ENCODE peak calls at places on chromosomes 2 and 18, in five cellular contexts. O, J, D, U and X are unnamed samples.
A peak's percentile ranks its signal among the peaks of the same experiment; 100 is the strongest.

GRCh38 chr2:96136123-96136720 is 2.1 kb downstream of the ASTL start:
- DNase-seq in O (no peak), J (no peak), D (no peak), U (peak; percentile 47), X (no peak)

GRCh38 chr18:77114564-77115391 is 17.8 kb downstream of the MBP start:
- DNase-seq in O (no peak), J (peak; percentile 100), D (peak; percentile 82), U (peak; percentile 91), X (no peak)

GRCh38 chr2:47905454-47906260 is 641 bp downstream of the FBXO11 start:
- DNase-seq in O (peak; percentile 49), J (no peak), D (peak; percentile 65), U (peak; percentile 86), X (peak; percentile 55)

GRCh38 chr2:225354281-225354774 is 45.2 kb upstream of the NYAP2 start:
- DNase-seq in O (no peak), J (no peak), D (no peak), U (no peak), X (no peak)

GRCh38 chr2:232476045-232476444 is 11.6 kb downstream of the ECEL1 start:
- DNase-seq in O (no peak), J (no peak), D (no peak), U (no peak), X (no peak)

GRCh38 chr2:207600211-207600610 is 25.0 kb downstream of the METTL21A start:
- DNase-seq in O (no peak), J (no peak), D (no peak), U (no peak), X (no peak)

GRCh38 chr18:63285332-63285731 is 34.2 kb downstream of the BCL2 start:
- DNase-seq in O (no peak), J (no peak), D (no peak), U (no peak), X (no peak)

GRCh38 chr2:229124126-229124525 is 147.0 kb downstream of the PID1 start:
- DNase-seq in O (no peak), J (no peak), D (no peak), U (no peak), X (no peak)

GRCh38 chr2:12694990-12695774 is 21.6 kb upstream of the TRIB2 start:
- DNase-seq in O (no peak), J (no peak), D (no peak), U (no peak), X (no peak)

GRCh38 chr2:213188971-213189899 is 37.8 kb upstream of the IKZF2 start:
- DNase-seq in O (no peak), J (no peak), D (peak; percentile 47), U (no peak), X (no peak)

GRCh38 chr2:26039603-26040367 is 5.9 kb downstream of the RAB10 start:
- DNase-seq in O (no peak), J (no peak), D (no peak), U (no peak), X (no peak)

GRCh38 chr2:197159681-197160211 is 150.8 kb downstream of the ANKRD44 start:
- DNase-seq in O (no peak), J (peak; percentile 79), D (no peak), U (no peak), X (no peak)

GRCh38 chr18:64131314-64131713 is 17.6 kb downstream of the LINC00305 start:
- DNase-seq in O (no peak), J (no peak), D (no peak), U (no peak), X (no peak)

DNA sequence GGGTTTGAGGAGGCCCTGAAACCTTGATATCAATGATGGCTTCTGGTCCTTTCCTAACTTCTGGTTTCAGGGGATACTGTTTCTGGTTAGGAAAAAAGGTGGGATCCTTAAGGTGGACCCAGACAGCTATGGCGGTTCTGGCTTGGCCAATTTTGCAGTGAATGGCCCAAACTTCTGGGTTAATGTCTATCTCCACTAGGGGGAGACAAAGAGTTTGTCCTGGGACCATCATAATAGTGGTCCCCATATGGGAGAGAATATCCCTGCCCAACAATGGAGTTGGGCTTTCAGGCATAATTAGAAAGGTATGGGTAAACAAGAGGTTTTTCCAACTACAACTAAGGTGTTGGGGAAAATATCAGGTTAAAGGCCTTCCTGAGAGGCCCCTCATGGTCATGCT is 273.5 kb downstream of the CALCRL start:
- DNase-seq in O (no peak), J (no peak), D (no peak), U (no peak), X (no peak)
- TF ChIP-seq CTCF in O (peak; percentile 39), J (peak; percentile 37), D (no peak), U (no peak), X (peak; percentile 52)

DNA sequence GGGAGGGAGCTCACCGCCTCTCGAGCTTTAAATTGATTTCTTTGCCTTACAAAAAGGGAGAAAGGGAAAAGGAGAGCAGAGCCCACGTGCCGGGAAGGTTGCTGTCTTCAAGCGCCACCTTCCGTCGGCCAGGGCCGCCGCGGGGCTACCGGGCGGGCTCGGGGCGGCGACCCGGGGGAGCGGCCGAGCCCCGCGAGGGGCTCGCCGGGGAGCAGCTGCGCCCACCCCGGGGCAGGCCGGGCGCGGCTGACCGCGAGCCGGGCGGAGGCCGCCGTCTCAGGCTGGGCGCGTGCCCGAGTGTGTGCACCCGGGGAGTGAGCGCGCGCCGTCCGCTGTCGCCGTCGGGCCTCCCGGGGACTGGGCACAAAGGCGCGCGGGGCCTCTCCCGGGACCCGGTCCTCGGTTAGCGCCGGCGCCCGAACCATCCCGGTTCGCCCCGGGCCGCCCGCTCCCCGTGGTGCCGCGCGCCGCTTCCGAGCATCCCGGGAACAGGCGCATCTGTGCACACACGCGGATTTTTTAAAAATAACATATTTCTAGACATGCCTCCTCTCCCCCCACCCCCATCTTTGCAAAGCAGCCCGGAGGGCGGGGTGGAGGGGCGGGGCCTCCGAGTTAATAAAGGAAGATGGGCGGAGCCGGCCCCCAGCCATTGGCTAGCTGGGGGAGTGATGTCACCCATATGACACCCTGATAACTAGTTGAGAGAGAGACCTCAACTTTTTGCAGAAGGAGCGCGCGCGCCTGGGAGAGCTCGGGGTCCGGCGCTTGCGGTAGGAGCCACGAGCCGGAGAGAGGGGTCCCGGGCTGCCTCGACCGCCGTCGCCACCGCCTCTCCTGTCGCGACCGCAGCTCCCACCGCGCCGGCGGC is at the start of gene SOX11:
- DNase-seq in O (no peak), J (no peak), D (peak; percentile 24), U (peak; percentile 48), X (peak; percentile 95)
- TF ChIP-seq CTCF in O (no peak), J (no peak), D (no peak), U (no peak), X (no peak)

DNA sequence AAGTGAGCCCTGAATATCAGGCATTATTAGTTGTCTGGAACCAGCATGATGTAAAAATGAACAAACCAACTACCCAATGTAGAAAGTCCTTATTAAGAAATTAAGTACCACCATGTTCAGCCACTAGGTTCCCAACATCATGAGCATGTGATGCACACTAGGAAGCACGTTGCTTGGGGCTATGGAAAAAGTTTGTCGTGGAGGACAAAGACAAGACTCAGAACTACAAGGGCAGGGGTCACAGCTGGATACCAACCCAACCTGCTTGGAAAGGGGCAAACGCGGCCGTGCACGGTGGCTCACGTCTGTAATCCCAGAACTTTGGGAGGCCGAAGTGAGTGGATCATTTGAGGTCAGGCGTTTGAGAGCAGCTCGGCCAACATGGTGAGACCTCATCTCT is 64.0 kb downstream of the ADNP2 start:
- DNase-seq in O (no peak), J (no peak), D (no peak), U (no peak), X (no peak)
- TF ChIP-seq CTCF in O (no peak), J (no peak), D (no peak), U (no peak), X (no peak)

DNA sequence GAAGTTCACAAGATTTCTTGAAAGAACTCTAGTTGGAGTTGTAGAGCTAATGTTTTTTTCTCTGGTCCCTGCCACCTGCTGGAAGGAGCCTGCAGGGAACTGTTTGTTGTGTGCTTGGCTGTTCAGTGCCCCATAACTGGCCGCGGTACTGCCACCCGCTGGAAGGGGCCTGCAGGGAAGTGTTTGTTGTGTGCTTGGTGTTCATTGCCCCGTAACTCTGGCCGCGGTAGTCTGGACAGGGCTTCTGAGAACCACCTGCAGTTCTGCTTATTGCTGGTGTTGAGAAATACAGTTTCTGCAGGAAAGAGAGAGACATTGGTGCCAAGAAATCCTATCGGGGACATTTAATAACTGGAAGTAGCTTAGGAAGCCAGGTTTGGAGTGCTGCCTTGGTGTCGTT is 58.1 kb downstream of the AGAP1 start:
- DNase-seq in O (peak; percentile 87), J (peak; percentile 37), D (peak; percentile 84), U (peak; percentile 79), X (no peak)
- TF ChIP-seq CTCF in O (peak; percentile 83), J (peak; percentile 64), D (peak; percentile 61), U (peak; percentile 37), X (no peak)

GRCh38 chr2:168849610-168850009 is 40.6 kb downstream of the SPC25 start:
- DNase-seq in O (peak; percentile 87), J (no peak), D (peak; percentile 79), U (peak; percentile 64), X (no peak)
- TF ChIP-seq CTCF in O (peak; percentile 37), J (no peak), D (no peak), U (peak; percentile 16), X (no peak)

GRCh38 chr18:5456577-5457466 is 87.0 kb downstream of the EPB41L3 start:
- DNase-seq in O (peak; percentile 47), J (no peak), D (no peak), U (no peak), X (no peak)
- TF ChIP-seq CTCF in O (peak; percentile 49), J (no peak), D (no peak), U (no peak), X (peak; percentile 66)

DNA sequence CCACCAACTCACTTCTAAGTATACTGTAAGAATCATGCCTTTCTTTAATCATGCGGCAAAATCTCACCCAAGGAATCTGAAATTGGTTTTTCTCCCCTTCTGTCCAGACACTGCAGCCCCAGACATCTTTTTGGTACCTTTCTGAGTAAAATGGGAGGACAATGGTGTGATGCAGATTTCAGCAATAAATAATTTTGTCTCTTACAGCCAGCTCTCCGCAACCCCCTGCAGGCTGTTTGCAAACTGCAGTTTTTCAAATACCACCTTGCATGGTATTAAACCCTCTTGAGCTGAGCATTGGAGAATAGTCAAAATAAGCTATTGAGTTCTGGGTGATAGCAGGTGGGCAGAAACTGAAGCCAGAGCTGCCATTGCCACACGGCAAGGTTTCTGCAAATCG is 32.2 kb downstream of the GPR39 start:
- DNase-seq in O (no peak), J (peak; percentile 33), D (peak; percentile 52), U (no peak), X (no peak)
- TF ChIP-seq CTCF in O (peak; percentile 37), J (peak; percentile 64), D (no peak), U (peak; percentile 23), X (peak; percentile 67)

GRCh38 chr2:202871161-202872141 is at the start of gene ICA1L:
- DNase-seq in O (peak; percentile 65), J (peak; percentile 20), D (peak; percentile 81), U (peak; percentile 84), X (peak; percentile 54)
- TF ChIP-seq CTCF in O (no peak), J (peak; percentile 4), D (no peak), U (no peak), X (no peak)